ENCODE peak calls at places on chromosomes 7 and 10, in nine cellular contexts. R is uterus, A is sigmoid colon, V is stomach, I is H1, B is heart left ventricle, H is prostate gland, C is spleen, J is IMR-90. E is an unnamed sample. For H3K27me3 and H3K4me1, the result is how much of the 10 kb centered on the place peaks cover.

GRCh38 chr7:72493850-72494661 is 81.9 kb upstream of the CALN1 start:
- DNase-seq in R (no peak), A (no peak), V (peak), I (peak), B (peak), H (peak), C (no peak), J (peak), E (no peak)

GRCh38 chr7:149027560-149028345 is 552 bp downstream of the PDIA4 start:
- DNase-seq in R (no peak), A (no peak), V (no peak), I (no peak), B (peak), H (peak), C (no peak), J (peak), E (no peak)

GRCh38 chr10:64385355-64385754 is 864.2 kb downstream of the REEP3 start:
- DNase-seq in R (no peak), A (no peak), V (no peak), I (no peak), B (no peak), H (no peak), C (no peak), J (no peak), E (no peak)

GRCh38 chr7:25124485-25125136 is 449 bp downstream of the CYCS start:
- DNase-seq in R (no peak), A (peak), V (no peak), I (no peak), B (no peak), H (no peak), C (peak), J (no peak), E (no peak)

GRCh38 chr7:20653636-20654035 is 38.2 kb downstream of the ABCB5 start:
- DNase-seq in R (no peak), A (no peak), V (no peak), I (no peak), B (no peak), H (no peak), C (no peak), J (no peak), E (no peak)

GRCh38 chr7:75650671-75651070 is 88.1 kb downstream of the HIP1 start:
- DNase-seq in R (peak), A (no peak), V (peak), I (no peak), B (peak), H (no peak), C (peak), J (no peak), E (no peak)

GRCh38 chr10:123833170-123833850 is 58.3 kb downstream of the CPXM2 start:
- DNase-seq in R (no peak), A (no peak), V (no peak), I (no peak), B (no peak), H (no peak), C (no peak), J (no peak), E (no peak)

GRCh38 chr10:77392851-77393250 is 244.8 kb downstream of the KCNMA1 start:
- DNase-seq in R (peak), A (no peak), V (no peak), I (no peak), B (no peak), H (peak), C (no peak), J (peak), E (no peak)

GRCh38 chr7:98137134-98137825 is 30.6 kb downstream of the LMTK2 start:
- DNase-seq in R (no peak), A (no peak), V (no peak), I (no peak), B (no peak), H (no peak), C (no peak), J (no peak), E (no peak)

GRCh38 chr7:94041529-94041928 is 37.4 kb upstream of the BET1 start:
- DNase-seq in R (no peak), A (no peak), V (no peak), I (no peak), B (no peak), H (no peak), C (no peak), J (peak), E (no peak)

GRCh38 chr7:13262929-13263530 is 575.6 kb downstream of the ARL4A start:
- DNase-seq in R (no peak), A (no peak), V (no peak), I (no peak), B (no peak), H (no peak), C (no peak), J (peak), E (no peak)

GRCh38 chr10:71397340-71398212 is 856 bp downstream of the CDH23 start:
- DNase-seq in R (no peak), A (no peak), V (no peak), I (no peak), B (peak), H (no peak), C (peak), J (no peak), E (no peak)

GRCh38 chr10:6204341-6205191 is 1.8 kb downstream of the PFKFB3 start:
- DNase-seq in R (peak), A (peak), V (peak), I (no peak), B (peak), H (peak), C (no peak), J (peak), E (no peak)

GRCh38 chr7:114922151-114922651 is 307 bp downstream of the MDFIC start:
- DNase-seq in R (peak), A (peak), V (peak), I (no peak), B (peak), H (peak), C (peak), J (peak), E (no peak)

GRCh38 chr7:106865130-106866115 is at the start of gene PIK3CG:
- DNase-seq in R (no peak), A (no peak), V (no peak), I (no peak), B (no peak), H (no peak), C (no peak), J (no peak), E (no peak)

GRCh38 chr10:51001587-51001986 is 72.7 kb upstream of the PRKG1 start:
- DNase-seq in R (no peak), A (no peak), V (no peak), I (no peak), B (no peak), H (no peak), C (no peak), J (no peak), E (no peak)

GRCh38 chr10:97411411-97411810 is 10.3 kb upstream of the RRP12 start:
- DNase-seq in R (no peak), A (no peak), V (no peak), I (no peak), B (no peak), H (no peak), C (no peak), J (peak), E (no peak)

GRCh38 chr7:150799741-150800575 is at the start of gene TMEM176B:
- DNase-seq in R (no peak), A (peak), V (no peak), I (no peak), B (peak), H (no peak), C (no peak), J (no peak), E (no peak)

GRCh38 chr7:70856889-70857511 is 274.9 kb upstream of the GALNT17 start:
- DNase-seq in R (peak), A (peak), V (peak), I (peak), B (peak), H (peak), C (peak), J (peak), E (no peak)

GRCh38 chr7:93997868-93998267 is 6.3 kb downstream of the BET1 start:
- DNase-seq in R (no peak), A (no peak), V (no peak), I (no peak), B (no peak), H (no peak), C (no peak), J (no peak), E (no peak)

GRCh38 chr7:30237271-30237695 is 47.1 kb upstream of the ZNRF2 start:
- DNase-seq in R (no peak), A (no peak), V (no peak), I (no peak), B (peak), H (no peak), C (no peak), J (no peak), E (no peak)

GRCh38 chr10:29736325-29737208 is 101.8 kb upstream of the SVIL start:
- DNase-seq in R (peak), A (peak), V (peak), I (no peak), B (peak), H (peak), C (peak), J (peak), E (no peak)

GRCh38 chr10:3265081-3265480 is 92.5 kb upstream of the PITRM1 start:
- DNase-seq in R (no peak), A (peak), V (no peak), I (no peak), B (no peak), H (no peak), C (no peak), J (peak), E (no peak)

GRCh38 chr7:94975316-94975715 is 67.9 kb downstream of the PPP1R9A start:
- DNase-seq in R (no peak), A (no peak), V (no peak), I (no peak), B (no peak), H (no peak), C (no peak), J (no peak), E (no peak)

GRCh38 chr7:13188236-13188635 is 500.8 kb downstream of the ARL4A start:
- DNase-seq in R (no peak), A (no peak), V (no peak), I (no peak), B (no peak), H (no peak), C (no peak), J (no peak), E (no peak)

GRCh38 chr10:62394556-62395018 is 20.4 kb downstream of the ZNF365 start:
- DNase-seq in R (no peak), A (no peak), V (no peak), I (no peak), B (no peak), H (no peak), C (no peak), J (no peak), E (no peak)

GRCh38 chr10:63718006-63718405 is 196.8 kb downstream of the REEP3 start:
- DNase-seq in R (no peak), A (no peak), V (no peak), I (no peak), B (no peak), H (no peak), C (no peak), J (no peak), E (no peak)

GRCh38 chr10:99395750-99396445 is 34.5 kb downstream of the GOT1 start:
- DNase-seq in R (no peak), A (no peak), V (no peak), I (no peak), B (no peak), H (peak), C (no peak), J (peak), E (no peak)

GRCh38 chr7:120990468-120991118 is 2.1 kb downstream of the CPED1 start:
- DNase-seq in R (no peak), A (no peak), V (no peak), I (no peak), B (no peak), H (no peak), C (no peak), J (peak), E (no peak)

GRCh38 chr10:102796407-102797176 is 40.6 kb downstream of the CYP17A1 start:
- DNase-seq in R (peak), A (peak), V (peak), I (no peak), B (peak), H (peak), C (peak), J (peak), E (no peak)
- TF ChIP-seq POLR2A in R (no peak), A (peak), V (no peak), I (no peak), B (peak), H (peak), C (no peak), J (no peak), E (no peak)

DNA sequence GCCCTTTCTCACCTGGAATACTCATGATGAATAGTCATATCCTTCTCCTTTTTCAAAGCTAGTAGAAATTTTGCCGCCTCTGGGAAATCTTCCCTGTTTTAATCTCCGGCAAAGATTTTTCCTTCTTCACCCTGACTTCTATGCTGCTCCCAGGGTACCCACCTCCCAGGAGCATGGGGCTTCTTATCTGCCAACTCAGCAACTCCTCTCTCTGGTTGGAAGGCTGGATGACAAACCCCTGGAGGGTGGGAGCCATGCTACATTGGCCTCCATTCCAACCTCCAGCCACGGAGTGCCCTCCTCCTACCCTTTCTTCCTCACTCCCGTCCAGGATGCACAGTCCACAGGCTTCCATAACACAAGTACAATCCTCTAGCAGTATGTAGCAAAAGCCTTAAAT is 19.9 kb downstream of the NEUROG3 start:
- DNase-seq in R (no peak), A (no peak), V (no peak), I (no peak), B (no peak), H (no peak), C (no peak), J (no peak), E (no peak)
- H3K27me3 ChIP-seq in R (under half), A (under half), V (under half), I (under half), B (under half), H (under half), C (under half), J (under half), E (under half)

DNA sequence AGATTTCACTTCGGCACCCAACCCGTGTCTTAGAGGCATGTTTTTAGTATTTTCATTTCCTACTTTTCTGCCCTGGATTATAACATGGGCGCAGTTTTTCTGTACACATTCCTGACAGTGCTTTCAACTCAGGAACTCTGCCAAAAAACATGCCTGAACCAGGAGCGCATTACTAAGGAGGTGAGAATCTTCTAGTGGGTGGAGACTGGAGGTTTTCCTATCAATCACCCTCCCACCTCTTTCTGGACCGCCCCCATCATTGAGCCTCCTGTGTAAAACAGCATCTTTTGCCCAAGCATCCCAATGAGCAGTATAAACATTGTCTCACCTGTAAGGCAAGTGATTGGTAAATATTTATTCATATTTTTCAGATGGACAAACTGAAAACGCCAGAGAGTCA is 53.2 kb downstream of the STK17A start:
- DNase-seq in R (no peak), A (no peak), V (no peak), I (no peak), B (no peak), H (peak), C (no peak), J (peak), E (no peak)
- H3K4me1 ChIP-seq in R (under half), A (under half), V (under half), I (under half), B (under half), H (under half), C (half or more), J (under half), E (half or more)

GRCh38 chr7:74289018-74289659 is at the start of gene CLIP2:
- DNase-seq in R (peak), A (peak), V (peak), I (no peak), B (peak), H (peak), C (peak), J (peak), E (no peak)
- TF ChIP-seq POLR2A in R (no peak), A (no peak), V (no peak), I (peak), B (peak), H (peak), C (no peak), J (peak), E (no peak)

DNA sequence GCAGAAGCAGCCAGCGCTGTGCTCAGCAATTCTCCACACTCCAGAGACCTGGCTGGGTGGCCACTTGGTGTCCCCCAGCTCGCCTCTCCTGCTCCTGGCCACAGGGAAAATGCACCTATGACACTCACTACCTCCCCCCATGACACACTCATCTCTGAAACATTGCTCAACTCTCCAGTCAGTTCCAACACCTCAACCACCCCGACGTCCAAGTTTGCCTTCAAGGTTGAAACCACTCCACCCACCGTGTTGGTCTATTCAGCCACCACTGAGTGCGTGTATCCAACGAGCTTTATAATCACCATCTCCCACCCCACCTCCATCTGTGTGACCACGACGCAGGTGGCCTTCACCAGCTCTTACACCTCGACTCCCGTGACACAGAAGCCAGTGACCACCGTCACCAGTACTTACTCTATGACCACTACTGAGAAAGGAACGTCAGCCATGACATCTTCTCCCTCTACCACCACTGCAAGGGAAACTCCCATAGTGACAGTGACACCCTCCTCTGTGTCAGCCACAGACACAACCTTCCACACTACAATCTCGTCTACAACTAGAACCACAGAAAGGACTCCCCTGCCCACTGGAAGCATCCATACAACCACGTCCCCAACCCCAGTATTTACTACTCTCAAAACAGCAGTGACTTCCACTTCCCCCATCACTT is 2.7 kb downstream of the MUC3A start:
- DNase-seq in R (no peak), A (no peak), V (no peak), I (no peak), B (no peak), H (no peak), C (peak), J (no peak), E (no peak)
- H3K27me3 ChIP-seq in R (under half), A (under half), V (half or more), I (under half), B (under half), H (under half), C (under half), J (under half), E (under half)

DNA sequence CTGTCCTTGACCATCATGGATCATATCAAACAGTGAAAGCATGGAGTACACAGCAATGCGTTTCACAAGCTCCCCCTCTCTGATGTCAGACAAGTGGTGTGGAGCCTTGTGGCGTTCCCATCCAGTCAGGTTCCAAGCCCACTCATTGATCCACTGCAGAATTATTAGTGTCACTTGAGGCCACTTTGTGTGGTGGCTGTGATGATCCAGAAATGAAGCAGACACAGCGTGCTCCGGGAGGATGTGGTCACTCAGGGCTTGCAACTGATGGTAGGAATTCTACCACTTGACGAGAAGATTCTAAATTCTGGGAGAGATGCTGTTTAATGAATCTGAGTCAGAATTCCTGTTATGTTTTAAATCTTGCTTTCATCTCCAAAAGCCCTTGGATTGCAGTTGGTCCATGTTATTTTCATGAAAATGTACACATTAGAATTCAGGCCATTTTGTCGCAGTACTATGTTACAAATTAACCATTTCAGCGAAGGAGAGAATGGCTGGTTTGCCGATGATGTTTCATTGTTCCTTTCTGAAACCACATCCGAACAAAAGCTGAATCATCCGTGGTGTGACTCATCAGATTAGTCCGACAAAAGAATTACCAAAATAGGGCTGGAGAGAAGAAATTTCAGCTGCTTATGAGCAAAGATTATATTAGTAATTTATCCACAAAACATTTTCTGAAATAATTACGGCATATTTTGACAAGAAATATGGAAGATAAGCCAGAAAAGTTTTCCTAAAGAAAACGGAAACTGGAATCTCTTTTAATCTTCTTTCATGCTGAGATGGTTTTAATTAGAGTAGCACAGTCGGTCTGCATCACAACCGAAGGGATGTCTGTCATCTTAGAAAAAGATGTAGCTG is 48.1 kb downstream of the INSYN2A start:
- DNase-seq in R (no peak), A (no peak), V (no peak), I (no peak), B (no peak), H (no peak), C (peak), J (peak), E (no peak)
- H3K4me1 ChIP-seq in R (under half), A (under half), V (under half), I (under half), B (under half), H (under half), C (under half), J (under half), E (under half)

GRCh38 chr10:43395571-43396060 is 13.4 kb downstream of the HNRNPF start:
- DNase-seq in R (no peak), A (peak), V (no peak), I (no peak), B (no peak), H (no peak), C (peak), J (peak), E (no peak)
- TF ChIP-seq POLR2A in R (no peak), A (no peak), V (no peak), I (peak), B (no peak), H (no peak), C (no peak), J (no peak), E (no peak)

DNA sequence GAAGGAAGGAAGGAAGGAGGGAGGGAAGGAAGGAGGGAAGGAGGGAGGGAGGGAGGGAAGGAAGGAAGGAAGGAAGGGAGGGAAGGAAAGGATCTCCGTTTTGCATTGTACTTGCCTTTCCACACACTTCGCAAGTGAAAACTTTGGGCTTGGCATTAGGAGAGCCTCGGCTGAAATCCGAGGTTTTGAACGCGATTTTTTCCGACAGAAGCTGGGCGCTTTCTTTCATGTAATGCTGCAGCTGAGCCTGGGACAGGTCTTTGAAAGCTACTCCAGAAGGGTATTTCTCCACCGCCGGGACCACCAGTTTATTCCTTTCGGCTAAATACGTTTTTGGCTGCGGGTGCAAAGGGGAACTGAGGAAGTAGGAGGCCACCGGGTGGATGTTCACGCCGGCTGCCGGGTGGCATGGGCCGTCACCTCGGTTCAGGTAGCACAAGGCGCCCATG is 1.0 kb downstream of the FEZF1 start:
- DNase-seq in R (no peak), A (no peak), V (no peak), I (no peak), B (no peak), H (no peak), C (peak), J (no peak), E (no peak)
- H3K27me3 ChIP-seq in R (under half), A (half or more), V (half or more), I (half or more), B (half or more), H (half or more), C (half or more), J (half or more), E (half or more)

GRCh38 chr10:127198307-127198706 is 1.9 kb upstream of the INSYN2A start:
- DNase-seq in R (no peak), A (no peak), V (no peak), I (no peak), B (no peak), H (no peak), C (no peak), J (no peak), E (no peak)
- H3K4me1 ChIP-seq in R (under half), A (under half), V (under half), I (under half), B (under half), H (under half), C (under half), J (under half), E (under half)